ENCODE peak calls at places on chromosomes 1 and 21, in five cellular contexts. U, Q, C, M and V are unnamed samples.

GRCh38 chr1:116485071-116485735 is 85.6 kb downstream of the CD58 start:
- DNase-seq in M (peak; percentile 94), U (peak; percentile 91), Q (peak; percentile 86), C (peak; percentile 82), V (peak; percentile 96)

GRCh38 chr1:77387553-77387952 is 105.7 kb downstream of the AK5 start:
- DNase-seq in U (no peak), M (no peak), Q (no peak), C (no peak), V (no peak)

GRCh38 chr1:28139033-28139712 is 37.3 kb downstream of the PTAFR start:
- DNase-seq in M (no peak), Q (no peak), U (no peak), C (no peak), V (no peak)

GRCh38 chr1:92599184-92599583 is 112.5 kb upstream of the GFI1 start:
- DNase-seq in U (no peak), Q (no peak), M (no peak), C (no peak), V (no peak)

GRCh38 chr1:46020005-46020404 is 112.4 kb downstream of the PIK3R3 start:
- DNase-seq in U (no peak), C (no peak), Q (no peak), M (no peak), V (no peak)

GRCh38 chr21:19022978-19023377 is 619.4 kb upstream of the TMPRSS15 start:
- DNase-seq in Q (no peak), U (no peak), M (no peak), C (no peak), V (no peak)

GRCh38 chr1:149978547-149979023 is 31.9 kb downstream of the OTUD7B start:
- DNase-seq in U (no peak), Q (no peak), M (no peak), C (no peak), V (no peak)

GRCh38 chr1:151790940-151791651 is 796 bp upstream of the TDRKH start:
- DNase-seq in C (no peak), M (no peak), Q (no peak), U (no peak), V (peak; percentile 63)

GRCh38 chr1:153608089-153608672 is 4.8 kb downstream of the S100A16 start:
- DNase-seq in M (no peak), Q (no peak), U (no peak), C (no peak), V (no peak)

GRCh38 chr1:30103708-30104107 is 619.7 kb downstream of the MATN1 start:
- DNase-seq in Q (no peak), U (no peak), M (no peak), C (no peak), V (no peak)
- TF ChIP-seq CTCF in Q (no peak), U (no peak), M (no peak), C (no peak), V (no peak)

DNA sequence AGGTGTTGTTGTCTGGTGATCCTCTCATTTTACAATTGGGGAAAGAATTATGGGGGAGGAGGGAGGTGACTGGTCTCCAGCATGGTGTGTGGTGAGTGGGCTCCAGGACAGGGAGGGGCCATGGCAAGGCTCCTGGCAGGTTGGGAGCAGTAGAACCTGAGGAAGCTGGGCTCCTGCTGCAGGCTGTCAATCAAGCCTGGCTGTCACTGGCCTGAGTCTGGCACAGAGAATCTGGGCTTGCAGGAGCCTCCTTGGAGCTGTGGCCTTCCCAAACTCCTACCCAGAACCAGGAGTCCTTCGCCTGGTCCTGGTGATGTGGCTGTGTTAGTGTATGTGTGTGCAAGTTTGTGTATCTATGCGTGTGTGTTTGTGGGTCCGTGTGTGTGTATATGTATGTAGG is 131.9 kb upstream of the CSF3R start:
- DNase-seq in M (no peak), Q (no peak), U (no peak), C (no peak), V (no peak)
- TF ChIP-seq CTCF in M (no peak), Q (no peak), U (no peak), C (no peak), V (no peak)

DNA sequence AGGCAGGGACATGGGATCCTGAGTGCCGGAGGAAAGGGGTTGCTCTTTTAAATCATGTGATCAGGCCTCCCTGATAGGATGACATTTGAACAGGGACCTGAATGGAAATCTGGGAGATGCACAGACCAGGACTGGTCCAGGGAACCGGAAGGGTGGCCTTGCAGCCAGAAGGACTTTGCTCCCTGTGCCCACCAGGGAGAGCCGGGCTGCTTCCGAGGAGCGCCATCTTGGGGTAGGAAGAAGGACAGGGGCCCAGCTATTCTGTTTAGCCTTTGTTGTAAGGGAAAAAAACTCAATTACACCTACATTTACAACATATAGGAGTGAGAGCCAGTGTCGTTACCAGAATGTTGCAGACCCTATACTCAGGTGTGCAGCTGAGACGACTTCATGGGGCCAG is 5.5 kb downstream of the KLHDC7A start:
- DNase-seq in C (no peak), Q (no peak), M (no peak), U (no peak), V (no peak)
- TF ChIP-seq CTCF in C (no peak), Q (no peak), M (no peak), U (no peak), V (peak; percentile 19)

GRCh38 chr1:33745942-33746341 is 117.9 kb upstream of the HMGB4 start:
- DNase-seq in C (no peak), Q (no peak), M (no peak), U (no peak), V (no peak)

GRCh38 chr1:33740040-33740745 is 123.7 kb upstream of the HMGB4 start:
- DNase-seq in U (peak; percentile 6), C (peak; percentile 19), M (no peak), Q (no peak), V (no peak)

GRCh38 chr1:33743221-33743998 is 120.5 kb upstream of the HMGB4 start:
- DNase-seq in U (peak; percentile 25), Q (no peak), C (peak; percentile 33), M (no peak), V (no peak)

GRCh38 chr1:33741749-33742148 is 122.1 kb upstream of the HMGB4 start:
- DNase-seq in C (peak; percentile 29), Q (no peak), U (no peak), M (no peak), V (no peak)

DNA sequence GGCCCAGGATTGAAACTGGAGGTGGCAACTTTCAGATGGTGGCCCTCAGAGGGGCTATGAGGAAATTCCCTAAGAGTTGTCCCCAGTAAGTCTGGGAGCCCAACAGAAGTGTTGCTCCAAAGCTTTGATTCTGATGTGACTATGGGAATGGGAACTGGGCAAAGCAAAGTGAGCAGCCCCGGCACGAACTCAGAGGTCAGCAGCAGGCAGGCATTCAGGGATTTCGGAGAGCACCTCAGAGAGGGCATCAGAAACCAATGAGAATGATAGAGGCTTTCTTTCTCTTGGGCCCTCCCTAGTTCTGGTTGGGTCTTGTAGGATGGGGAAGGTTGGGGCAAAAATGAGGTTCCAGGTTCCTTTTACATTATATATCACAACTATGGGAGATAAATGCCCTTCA is 121.2 kb upstream of the HMGB4 start:
- DNase-seq in Q (no peak), M (no peak), C (no peak), U (no peak), V (no peak)
- TF ChIP-seq CTCF in Q (no peak), M (no peak), C (no peak), U (no peak), V (no peak)

GRCh38 chr1:32612189-32612881 is 38.0 kb downstream of the ZBTB8OS start:
- DNase-seq in Q (peak; percentile 86), M (peak; percentile 68), U (peak; percentile 69), C (peak; percentile 90), V (peak; percentile 90)
- TF ChIP-seq CTCF in Q (peak; percentile 36), M (no peak), U (no peak), C (no peak), V (peak; percentile 44)

GRCh38 chr1:235057385-235058306 is 71.0 kb downstream of the TOMM20 start:
- DNase-seq in C (no peak), Q (no peak), M (no peak), U (no peak), V (no peak)

GRCh38 chr1:235059221-235059620 is 69.4 kb downstream of the TOMM20 start:
- DNase-seq in Q (no peak), M (no peak), C (no peak), U (no peak), V (no peak)

GRCh38 chr1:235058695-235059094 is 69.9 kb downstream of the TOMM20 start:
- DNase-seq in U (no peak), C (no peak), Q (no peak), M (no peak), V (no peak)

GRCh38 chr1:235054961-235055360 is 73.7 kb downstream of the TOMM20 start:
- DNase-seq in U (no peak), C (no peak), M (no peak), Q (no peak), V (no peak)

GRCh38 chr1:235056937-235057336 is 71.7 kb downstream of the TOMM20 start:
- DNase-seq in U (no peak), Q (no peak), C (no peak), M (no peak), V (no peak)
- TF ChIP-seq CTCF in U (no peak), Q (no peak), C (no peak), M (no peak), V (no peak)

DNA sequence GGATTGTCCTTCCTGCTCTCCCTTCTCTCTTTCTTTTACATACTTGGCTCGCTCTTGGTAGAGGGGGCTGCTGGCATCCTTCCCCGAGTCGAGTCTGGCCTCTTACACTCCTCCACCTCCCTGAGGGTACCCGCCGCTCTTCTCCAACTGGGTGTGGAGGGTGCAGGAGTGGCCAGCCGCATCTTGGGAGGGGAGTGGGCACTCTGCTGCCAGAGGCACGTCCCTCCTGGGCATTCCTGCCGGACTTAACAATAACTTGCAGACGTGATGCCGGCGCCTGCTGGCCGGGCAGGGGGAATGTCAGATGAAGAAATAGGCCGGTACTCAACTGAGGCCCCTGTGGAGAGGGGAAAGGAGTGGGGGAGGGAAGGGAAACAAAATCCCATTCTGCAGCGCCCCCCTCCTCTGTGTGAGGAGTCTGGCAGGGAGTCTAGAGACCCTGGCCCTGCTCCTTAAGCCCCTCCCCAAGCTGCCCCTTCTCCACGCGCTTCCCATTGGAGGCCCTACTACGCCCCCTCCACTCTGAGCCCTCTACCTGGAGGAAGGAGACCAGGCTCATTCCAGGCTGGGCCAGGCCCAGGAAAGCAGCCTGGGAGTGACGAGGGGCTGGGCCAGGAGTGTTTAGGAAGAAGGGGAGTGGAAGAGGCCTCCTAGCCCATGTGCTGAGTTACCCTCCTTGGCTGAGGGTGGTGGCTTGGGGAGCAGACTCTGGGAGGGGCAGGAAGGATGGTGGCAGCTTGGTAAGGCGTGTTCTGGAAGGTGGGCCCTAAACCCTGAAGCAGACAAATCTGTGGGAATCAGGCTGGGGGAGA is 1.8 kb downstream of the ATP2B4 start:
- DNase-seq in C (peak; percentile 84), U (peak; percentile 66), Q (peak; percentile 42), M (no peak), V (peak; percentile 34)
- TF ChIP-seq CTCF in C (no peak), U (no peak), Q (peak; percentile 23), M (peak; percentile 11), V (peak; percentile 14)

GRCh38 chr1:112925015-112925414 is 31.0 kb downstream of the SLC16A1 start:
- DNase-seq in Q (no peak), C (no peak), U (no peak), M (no peak), V (no peak)

GRCh38 chr1:112926858-112927257 is 29.1 kb downstream of the SLC16A1 start:
- DNase-seq in C (no peak), U (no peak), M (no peak), Q (no peak), V (no peak)

GRCh38 chr1:112927462-112927971 is 28.5 kb downstream of the SLC16A1 start:
- DNase-seq in M (no peak), C (no peak), U (no peak), Q (no peak), V (no peak)

GRCh38 chr1:112923234-112923955 is 32.6 kb downstream of the SLC16A1 start:
- DNase-seq in M (no peak), Q (no peak), U (no peak), C (no peak), V (no peak)

GRCh38 chr1:112923956-112924349 is 32.0 kb downstream of the SLC16A1 start:
- DNase-seq in M (no peak), U (no peak), Q (no peak), C (no peak), V (no peak)
- TF ChIP-seq CTCF in M (no peak), U (no peak), Q (no peak), C (no peak), V (no peak)